ENCODE peak calls at places on chromosomes 3 and 15, in five cellular contexts. One of them, this sample, is unnamed.

GRCh38 chr3:138477801-138478200 is 43.4 kb downstream of the ESYT3 start:
- DNase-seq in trophoblast cell: no peak
- DNase-seq in H9: no peak
- DNase-seq in mesenchymal stem cell: no peak
- DNase-seq in neuronal stem cell: no peak
- DNase-seq in this sample: no peak

GRCh38 chr3:193903257-193903807 is 232.6 kb upstream of the HES1 start:
- DNase-seq in H9: no peak
- DNase-seq in mesenchymal stem cell: no peak
- DNase-seq in trophoblast cell: no peak
- DNase-seq in neuronal stem cell: no peak
- DNase-seq in this sample: no peak

GRCh38 chr15:53586815-53587214 is 172.6 kb downstream of the WDR72 start:
- DNase-seq in neuronal stem cell: peak; percentile 70
- DNase-seq in H9: peak; percentile 81
- DNase-seq in mesenchymal stem cell: peak; percentile 1
- DNase-seq in trophoblast cell: no peak
- DNase-seq in this sample: peak; percentile 68

GRCh38 chr3:66797916-66798560 is 200.1 kb upstream of the KBTBD8 start:
- DNase-seq in trophoblast cell: no peak
- DNase-seq in mesenchymal stem cell: peak; percentile 49
- DNase-seq in H9: peak; percentile 83
- DNase-seq in neuronal stem cell: peak; percentile 32
- DNase-seq in this sample: peak; percentile 77

GRCh38 chr3:69390771-69391170 is 4.9 kb upstream of the FRMD4B start:
- DNase-seq in trophoblast cell: no peak
- DNase-seq in neuronal stem cell: no peak
- DNase-seq in mesenchymal stem cell: no peak
- DNase-seq in H9: no peak
- DNase-seq in this sample: no peak

GRCh38 chr3:123791417-123791816 is 92.7 kb downstream of the MYLK start:
- DNase-seq in mesenchymal stem cell: peak; percentile 79
- DNase-seq in trophoblast cell: no peak
- DNase-seq in neuronal stem cell: no peak
- DNase-seq in H9: no peak
- DNase-seq in this sample: peak; percentile 26

GRCh38 chr3:23950303-23950702 is 5.2 kb downstream of the NR1D2 start:
- DNase-seq in H9: no peak
- DNase-seq in mesenchymal stem cell: peak; percentile 48
- DNase-seq in trophoblast cell: no peak
- DNase-seq in neuronal stem cell: no peak
- DNase-seq in this sample: no peak

GRCh38 chr3:125116311-125117069 is 60.7 kb upstream of the HEG1 start:
- DNase-seq in H9: no peak
- DNase-seq in mesenchymal stem cell: no peak
- DNase-seq in neuronal stem cell: no peak
- DNase-seq in trophoblast cell: peak; percentile 68
- DNase-seq in this sample: no peak

GRCh38 chr3:108287146-108287545 is 9.2 kb upstream of the HHLA2 start:
- DNase-seq in trophoblast cell: no peak
- DNase-seq in neuronal stem cell: no peak
- DNase-seq in mesenchymal stem cell: no peak
- DNase-seq in H9: no peak
- DNase-seq in this sample: no peak

GRCh38 chr3:190701096-190701532 is 161.4 kb downstream of the GMNC start:
- DNase-seq in neuronal stem cell: peak; percentile 12
- DNase-seq in H9: peak; percentile 37
- DNase-seq in trophoblast cell: peak; percentile 69
- DNase-seq in mesenchymal stem cell: peak; percentile 41
- DNase-seq in this sample: no peak

GRCh38 chr3:16126634-16127033 is 47.8 kb upstream of the GALNT15 start:
- DNase-seq in mesenchymal stem cell: no peak
- DNase-seq in neuronal stem cell: no peak
- DNase-seq in H9: no peak
- DNase-seq in trophoblast cell: no peak
- DNase-seq in this sample: no peak

GRCh38 chr15:55530861-55531313 is 22.9 kb upstream of the DNAAF4 start:
- DNase-seq in mesenchymal stem cell: peak; percentile 29
- DNase-seq in neuronal stem cell: no peak
- DNase-seq in trophoblast cell: peak; percentile 63
- DNase-seq in H9: no peak
- DNase-seq in this sample: no peak

GRCh38 chr15:96047255-96047931 is 283.1 kb upstream of the NR2F2 start:
- DNase-seq in trophoblast cell: peak; percentile 64
- DNase-seq in mesenchymal stem cell: peak; percentile 61
- DNase-seq in neuronal stem cell: no peak
- DNase-seq in H9: no peak
- DNase-seq in this sample: no peak

GRCh38 chr3:28651159-28651558 is 302.5 kb upstream of the AZI2 start:
- DNase-seq in mesenchymal stem cell: peak; percentile 6
- DNase-seq in trophoblast cell: no peak
- DNase-seq in H9: no peak
- DNase-seq in neuronal stem cell: no peak
- DNase-seq in this sample: no peak

GRCh38 chr15:89575656-89576416 is 567 bp downstream of the TICRR start:
- DNase-seq in H9: peak; percentile 47
- DNase-seq in mesenchymal stem cell: peak; percentile 50
- DNase-seq in neuronal stem cell: no peak
- DNase-seq in trophoblast cell: no peak
- DNase-seq in this sample: peak; percentile 58

GRCh38 chr3:147431746-147432145 is 22.6 kb downstream of the ZIC1 start:
- DNase-seq in neuronal stem cell: no peak
- DNase-seq in mesenchymal stem cell: no peak
- DNase-seq in H9: no peak
- DNase-seq in trophoblast cell: no peak
- DNase-seq in this sample: no peak

GRCh38 chr3:129577356-129577755 is 29.1 kb downstream of the PLXND1 start:
- DNase-seq in mesenchymal stem cell: no peak
- DNase-seq in trophoblast cell: no peak
- DNase-seq in H9: no peak
- DNase-seq in neuronal stem cell: no peak
- DNase-seq in this sample: no peak

GRCh38 chr15:78429477-78429876 is 8.5 kb upstream of the IREB2 start:
- DNase-seq in mesenchymal stem cell: no peak
- DNase-seq in H9: no peak
- DNase-seq in trophoblast cell: no peak
- DNase-seq in neuronal stem cell: no peak
- DNase-seq in this sample: no peak

GRCh38 chr15:31080618-31081017 is 20.9 kb downstream of the TRPM1 start:
- DNase-seq in trophoblast cell: peak; percentile 60
- DNase-seq in neuronal stem cell: peak; percentile 71
- DNase-seq in mesenchymal stem cell: peak; percentile 51
- DNase-seq in H9: peak; percentile 91
- DNase-seq in this sample: peak; percentile 91

GRCh38 chr3:14791343-14791945 is 27.3 kb upstream of the FGD5 start:
- DNase-seq in mesenchymal stem cell: peak; percentile 18
- DNase-seq in neuronal stem cell: peak; percentile 58
- DNase-seq in H9: peak; percentile 87
- DNase-seq in trophoblast cell: peak; percentile 27
- DNase-seq in this sample: peak; percentile 89

GRCh38 chr3:170307998-170308398 is 49.5 kb upstream of the SKIL start:
- DNase-seq in mesenchymal stem cell: peak; percentile 96
- DNase-seq in neuronal stem cell: no peak
- DNase-seq in H9: no peak
- DNase-seq in trophoblast cell: peak; percentile 18
- DNase-seq in this sample: no peak

GRCh38 chr3:14827776-14828175 is 9.0 kb downstream of the FGD5 start:
- DNase-seq in trophoblast cell: no peak
- DNase-seq in mesenchymal stem cell: no peak
- DNase-seq in neuronal stem cell: no peak
- DNase-seq in H9: no peak
- DNase-seq in this sample: no peak

GRCh38 chr3:115246621-115247020 is 99.5 kb upstream of the ZBTB20 start:
- DNase-seq in trophoblast cell: no peak
- DNase-seq in H9: no peak
- DNase-seq in mesenchymal stem cell: no peak
- DNase-seq in neuronal stem cell: no peak
- DNase-seq in this sample: no peak

GRCh38 chr3:187773963-187774789 is 28.9 kb upstream of the BCL6 start:
- DNase-seq in neuronal stem cell: no peak
- DNase-seq in mesenchymal stem cell: no peak
- DNase-seq in trophoblast cell: no peak
- DNase-seq in H9: no peak
- DNase-seq in this sample: no peak

GRCh38 chr15:67813104-67813634 is 12.1 kb upstream of the SKOR1 start:
- DNase-seq in trophoblast cell: no peak
- DNase-seq in mesenchymal stem cell: no peak
- DNase-seq in H9: peak; percentile 25
- DNase-seq in neuronal stem cell: no peak
- DNase-seq in this sample: no peak

GRCh38 chr15:88449581-88449980 is 17.6 kb downstream of the MRPL46 start:
- DNase-seq in mesenchymal stem cell: no peak
- DNase-seq in trophoblast cell: no peak
- DNase-seq in neuronal stem cell: no peak
- DNase-seq in H9: no peak
- DNase-seq in this sample: no peak

GRCh38 chr15:70560617-70561328 is 202.6 kb downstream of the UACA start:
- DNase-seq in mesenchymal stem cell: no peak
- DNase-seq in neuronal stem cell: no peak
- DNase-seq in H9: peak; percentile 18
- DNase-seq in trophoblast cell: no peak
- DNase-seq in this sample: no peak

GRCh38 chr3:171327441-171328174 is 132.6 kb downstream of the TNIK start:
- DNase-seq in trophoblast cell: no peak
- DNase-seq in neuronal stem cell: no peak
- DNase-seq in H9: no peak
- DNase-seq in mesenchymal stem cell: no peak
- DNase-seq in this sample: no peak

GRCh38 chr3:100761951-100762350 is 52.7 kb downstream of the TFG start:
- DNase-seq in mesenchymal stem cell: no peak
- DNase-seq in trophoblast cell: no peak
- DNase-seq in neuronal stem cell: no peak
- DNase-seq in H9: no peak
- DNase-seq in this sample: no peak
- H4K8ac ChIP-seq in mesenchymal stem cell: no peak overlapping the region
- H4K8ac ChIP-seq in trophoblast cell: no peak overlapping the region
- H4K8ac ChIP-seq in neuronal stem cell: no peak overlapping the region
- H4K8ac ChIP-seq in H9: no peak overlapping the region
- H4K8ac ChIP-seq in this sample: no peak overlapping the region

GRCh38 chr15:25171111-25171811 is 216.5 kb downstream of the SNRPN start:
- DNase-seq in H9: peak; percentile 11
- DNase-seq in mesenchymal stem cell: no peak
- DNase-seq in trophoblast cell: no peak
- DNase-seq in neuronal stem cell: no peak
- DNase-seq in this sample: no peak

GRCh38 chr15:25169318-25169717 is 214.5 kb downstream of the SNRPN start:
- DNase-seq in H9: peak; percentile 13
- DNase-seq in neuronal stem cell: no peak
- DNase-seq in mesenchymal stem cell: no peak
- DNase-seq in trophoblast cell: no peak
- DNase-seq in this sample: no peak

GRCh38 chr15:25170113-25170731 is 215.4 kb downstream of the SNRPN start:
- DNase-seq in H9: peak; percentile 11
- DNase-seq in neuronal stem cell: no peak
- DNase-seq in trophoblast cell: no peak
- DNase-seq in mesenchymal stem cell: no peak
- DNase-seq in this sample: no peak

GRCh38 chr15:25171856-25172687 is 217.3 kb downstream of the SNRPN start:
- DNase-seq in mesenchymal stem cell: no peak
- DNase-seq in H9: peak; percentile 14
- DNase-seq in trophoblast cell: no peak
- DNase-seq in neuronal stem cell: no peak
- DNase-seq in this sample: no peak

DNA sequence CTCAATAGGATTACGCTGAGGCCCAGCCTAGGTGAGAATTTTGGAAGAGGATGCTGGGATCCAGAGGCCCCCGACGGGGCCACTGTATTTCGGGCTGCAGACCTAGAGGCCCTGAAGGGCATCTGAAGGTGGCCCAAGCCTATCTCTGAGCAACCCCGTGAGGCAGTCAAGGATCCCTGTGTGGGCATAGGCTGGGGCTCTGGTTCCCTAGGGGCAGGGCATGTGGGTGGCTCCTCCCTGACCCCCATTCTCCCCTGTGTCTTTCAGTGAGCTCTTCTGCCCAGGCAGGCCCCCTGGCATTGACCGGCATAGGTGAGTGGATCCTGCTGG is 216.0 kb downstream of the SNRPN start:
- DNase-seq in H9: peak; percentile 6
- DNase-seq in neuronal stem cell: no peak
- DNase-seq in trophoblast cell: no peak
- DNase-seq in mesenchymal stem cell: no peak
- DNase-seq in this sample: no peak
- H3K9me3 ChIP-seq in H9: peaks cover 54% of the 10 kb centered on the region
- H3K9me3 ChIP-seq in neuronal stem cell: peaks cover 33% of the 10 kb centered on the region
- H3K9me3 ChIP-seq in trophoblast cell: peaks cover 51% of the 10 kb centered on the region
- H3K9me3 ChIP-seq in mesenchymal stem cell: peaks cover 19% of the 10 kb centered on the region
- H3K9me3 ChIP-seq in this sample: peaks cover 40% of the 10 kb centered on the region

GRCh38 chr3:4827767-4828166 is 151.5 kb upstream of the BHLHE40 start:
- DNase-seq in trophoblast cell: no peak
- DNase-seq in neuronal stem cell: no peak
- DNase-seq in mesenchymal stem cell: no peak
- DNase-seq in H9: no peak
- DNase-seq in this sample: no peak
- H2BK12ac ChIP-seq in trophoblast cell: peak overlapping the region; percentile 72
- H2BK12ac ChIP-seq in neuronal stem cell: no peak overlapping the region
- H2BK12ac ChIP-seq in mesenchymal stem cell: no peak overlapping the region
- H2BK12ac ChIP-seq in H9: no peak overlapping the region
- H2BK12ac ChIP-seq in this sample: no peak overlapping the region

DNA sequence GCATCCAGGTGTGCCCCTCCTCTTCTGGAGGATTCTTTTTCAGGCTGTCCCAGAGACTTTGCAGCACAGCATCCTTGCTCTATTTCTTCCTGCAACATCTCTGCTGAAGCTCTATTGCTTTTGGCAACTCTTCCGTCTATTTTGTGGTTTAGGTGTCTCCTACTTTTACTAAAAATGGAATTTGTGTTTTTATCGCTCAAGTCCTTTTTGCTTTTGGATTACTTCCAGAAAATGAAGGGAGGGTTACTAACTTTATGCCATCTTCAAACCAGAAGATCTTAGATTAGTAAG is 66.4 kb downstream of the NOX5 start:
- DNase-seq in H9: no peak
- DNase-seq in trophoblast cell: no peak
- DNase-seq in mesenchymal stem cell: no peak
- DNase-seq in neuronal stem cell: no peak
- DNase-seq in this sample: no peak
- H4K8ac ChIP-seq in H9: no peak overlapping the region
- H4K8ac ChIP-seq in trophoblast cell: no peak overlapping the region
- H4K8ac ChIP-seq in mesenchymal stem cell: no peak overlapping the region
- H4K8ac ChIP-seq in neuronal stem cell: no peak overlapping the region
- H4K8ac ChIP-seq in this sample: no peak overlapping the region

This sample was measured in H1.